ENCODE peak calls at places on chromosomes 7 and 10, in eight cellular contexts. I is cerebellum; R is cardiac septum; A is fibroblast of the aortic adventitia; V is frontal cortex; X is stimulated activated CD4-positive, alpha-beta T cell treated with anti-CD3 and anti-CD28 coated beads, TNF-alpha, amount 100 ng/mL, for 1 hour; L is NCI-H460; W is fibroblast of mammary gland. D is an unnamed sample.

GRCh38 chr10:3471927-3472704 is 299.5 kb upstream of the PITRM1 start:
- DNase-seq in I (no peak), R (no peak), A (no peak), V (no peak), X (no peak), L (no peak), W (no peak), D (no peak)

GRCh38 chr10:16439294-16439693 is 2.5 kb downstream of the PTER start:
- DNase-seq in I (no peak), R (no peak), A (peak), V (no peak), X (no peak), L (no peak), W (peak), D (no peak)

GRCh38 chr7:8226526-8226925 is 35.4 kb downstream of the ICA1 start:
- DNase-seq in I (peak), R (no peak), A (no peak), V (no peak), X (no peak), L (no peak), W (no peak), D (no peak)

GRCh38 chr7:136657332-136657942 is 211.0 kb upstream of the CHRM2 start:
- DNase-seq in I (no peak), R (no peak), A (no peak), V (no peak), X (no peak), L (no peak), W (no peak), D (no peak)

GRCh38 chr7:20895563-20895962 is 108.9 kb upstream of the SP8 start:
- DNase-seq in I (no peak), R (no peak), A (no peak), V (no peak), X (no peak), L (no peak), W (no peak), D (no peak)

GRCh38 chr7:2525931-2526630 is 6.5 kb downstream of the LFNG start:
- DNase-seq in I (no peak), R (no peak), A (no peak), V (no peak), X (no peak), L (no peak), W (no peak), D (no peak)

GRCh38 chr10:22341190-22341935 is 3.9 kb upstream of the SPAG6 start:
- DNase-seq in I (no peak), R (no peak), A (peak), V (no peak), X (no peak), L (no peak), W (peak), D (no peak)

GRCh38 chr10:79331709-79332108 is 15.6 kb upstream of the PPIF start:
- DNase-seq in I (no peak), R (peak), A (peak), V (no peak), X (peak), L (no peak), W (peak), D (peak)

GRCh38 chr7:100719523-100720319 is 547 bp upstream of the EPO start:
- DNase-seq in I (no peak), R (no peak), A (peak), V (no peak), X (no peak), L (peak), W (peak), D (no peak)

GRCh38 chr10:86349474-86349873 is 17.1 kb downstream of the GRID1 start:
- DNase-seq in I (no peak), R (peak), A (no peak), V (no peak), X (no peak), L (no peak), W (no peak), D (no peak)

GRCh38 chr10:117222552-117223412 is 18.1 kb upstream of the SLC18A2 start:
- DNase-seq in I (no peak), R (no peak), A (no peak), V (no peak), X (no peak), L (no peak), W (no peak), D (no peak)

D was measured in activated gamma-delta T cell treated with anti-CD3 and anti-CD28 coated beads, Interleukin-2, amount 50 U/mL, for 16 hours.